ENCODE peak calls at places on chromosomes 4 and X, in ten cellular contexts. B, Z, S, E, D, P, N, H, V and A are unnamed samples.

GRCh38 chr4:126004936-126005335 is 690.2 kb downstream of the FAT4 start:
- DNase-seq in B (no peak), Z (no peak), S (no peak), E (no peak), D (no peak), P (no peak), N (no peak), H (no peak), V (no peak), A (no peak)

GRCh38 chr4:108181704-108182103 is 13.0 kb upstream of the LEF1 start:
- DNase-seq in B (no peak), Z (no peak), S (no peak), E (no peak), D (no peak), P (no peak), N (no peak), H (no peak), V (peak; percentile 13), A (no peak)

GRCh38 chr4:68021185-68021584 is 57.9 kb upstream of the TMPRSS11A start:
- DNase-seq in B (peak; percentile 51), Z (no peak), S (no peak), E (no peak), D (no peak), P (no peak), N (no peak), H (no peak), V (no peak), A (no peak)

GRCh38 chrX:40821780-40822179 is 86.4 kb upstream of the MED14 start:
- DNase-seq in B (no peak), Z (no peak), S (no peak), E (no peak), D (no peak), P (no peak), N (no peak), H (no peak), V (no peak), A (no peak)

GRCh38 chrX:12702509-12703091 is 88.6 kb upstream of the PRPS2 start:
- DNase-seq in B (peak; percentile 3), Z (no peak), S (no peak), E (no peak), D (no peak), P (no peak), N (no peak), H (peak; percentile 3), V (no peak), A (no peak)

GRCh38 chrX:151177141-151178027 is 1.0 kb downstream of the GPR50 start:
- DNase-seq in B (no peak), Z (no peak), S (no peak), E (no peak), D (no peak), P (no peak), N (no peak), H (peak; percentile 48), V (no peak), A (no peak)

GRCh38 chr4:73816814-73817213 is 19.7 kb upstream of the CXCL6 start:
- DNase-seq in B (no peak), Z (peak; percentile 8), S (no peak), E (no peak), D (no peak), P (no peak), N (no peak), H (no peak), V (no peak), A (no peak)

GRCh38 chrX:123860506-123860840 is 620 bp downstream of the XIAP start:
- DNase-seq in B (no peak), Z (no peak), S (peak; percentile 21), E (no peak), D (no peak), P (peak; percentile 18), N (peak; percentile 24), H (no peak), V (peak; percentile 45), A (no peak)

GRCh38 chrX:100994352-100995281 is 25.1 kb downstream of the ARL13A start:
- DNase-seq in B (peak; percentile 47), Z (no peak), S (no peak), E (no peak), D (no peak), P (no peak), N (peak; percentile 31), H (no peak), V (no peak), A (no peak)

GRCh38 chr4:3483471-3483921 is 20.4 kb downstream of the DOK7 start:
- DNase-seq in B (no peak), Z (no peak), S (no peak), E (no peak), D (peak; percentile 97), P (no peak), N (no peak), H (no peak), V (no peak), A (peak; percentile 80)

GRCh38 chr4:15901996-15902395 is 36.5 kb downstream of the FGFBP1 start:
- DNase-seq in B (no peak), Z (no peak), S (no peak), E (no peak), D (no peak), P (no peak), N (peak; percentile 17), H (no peak), V (no peak), A (no peak)

GRCh38 chrX:18828832-18829404 is 121.5 kb downstream of the PPEF1 start:
- DNase-seq in B (no peak), Z (no peak), S (no peak), E (no peak), D (no peak), P (no peak), N (no peak), H (no peak), V (no peak), A (no peak)

DNA sequence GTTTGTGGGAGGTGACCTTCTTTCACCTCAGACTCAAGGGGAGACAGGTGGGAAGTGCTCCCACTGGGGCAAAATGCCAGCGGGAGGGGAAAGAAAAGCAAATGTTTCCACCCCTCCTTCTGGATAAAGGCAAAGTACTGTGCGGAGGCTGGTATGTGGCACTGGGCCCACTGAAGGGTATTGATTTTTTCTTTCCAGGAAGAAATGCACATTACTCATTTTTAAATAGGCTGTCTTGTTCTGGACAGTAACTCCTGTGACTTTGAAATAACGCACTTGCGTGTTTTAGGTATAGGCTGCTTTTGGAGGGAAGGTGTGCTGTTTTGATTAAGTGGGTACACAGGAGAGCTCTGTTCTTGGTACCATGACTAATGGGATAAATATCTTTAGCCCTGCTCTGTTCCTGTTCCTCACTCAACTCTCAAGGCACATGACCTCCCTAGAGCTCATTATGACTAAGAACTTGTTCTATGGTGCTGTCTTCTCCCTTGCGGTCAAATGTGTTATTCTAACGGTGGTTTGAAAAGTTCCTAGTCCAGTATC is 40.7 kb upstream of the MBTPS2 start:
- DNase-seq in B (peak; percentile 84), Z (no peak), S (no peak), E (no peak), D (no peak), P (no peak), N (no peak), H (no peak), V (no peak), A (no peak)
- H3K4me3 ChIP-seq in B (no peak overlapping the region), Z (no peak overlapping the region), S (no peak overlapping the region), E (no peak overlapping the region), D (no peak overlapping the region), P (no peak overlapping the region), N (no peak overlapping the region), H (no peak overlapping the region), V (no peak overlapping the region), A (no peak overlapping the region)

GRCh38 chr4:121380448-121381147 is at the start of gene QRFPR:
- DNase-seq in B (no peak), Z (no peak), S (no peak), E (no peak), D (no peak), P (no peak), N (no peak), H (peak; percentile 29), V (no peak), A (peak; percentile 22)
- H3K4me3 ChIP-seq in B (no peak within 1 kb of the TSS), Z (peak within 1 kb of the TSS; percentile 6), S (no peak within 1 kb of the TSS), E (peak within 1 kb of the TSS; percentile 18), D (peak within 1 kb of the TSS; percentile 38), P (no peak within 1 kb of the TSS), N (no peak within 1 kb of the TSS), H (peak within 1 kb of the TSS; percentile 83), V (no peak within 1 kb of the TSS), A (peak within 1 kb of the TSS; percentile 49)

GRCh38 chr4:86034616-86035015 is 325.2 kb downstream of the MAPK10 start:
- DNase-seq in B (no peak), Z (no peak), S (no peak), E (no peak), D (no peak), P (no peak), N (no peak), H (no peak), V (no peak), A (no peak)

GRCh38 chr4:86032476-86033022 is 327.3 kb downstream of the MAPK10 start:
- DNase-seq in B (no peak), Z (peak; percentile 95), S (no peak), E (no peak), D (no peak), P (no peak), N (peak; percentile 32), H (no peak), V (no peak), A (no peak)

GRCh38 chr4:86031927-86032326 is 327.9 kb downstream of the MAPK10 start:
- DNase-seq in B (no peak), Z (no peak), S (no peak), E (no peak), D (no peak), P (no peak), N (no peak), H (no peak), V (no peak), A (no peak)

GRCh38 chr4:86035688-86036087 is 324.2 kb downstream of the MAPK10 start:
- DNase-seq in B (no peak), Z (no peak), S (no peak), E (no peak), D (no peak), P (no peak), N (no peak), H (no peak), V (no peak), A (no peak)

GRCh38 chr4:86033171-86033570 is 326.7 kb downstream of the MAPK10 start:
- DNase-seq in B (no peak), Z (peak; percentile 74), S (no peak), E (peak; percentile 48), D (peak; percentile 78), P (no peak), N (peak; percentile 3), H (no peak), V (no peak), A (peak; percentile 25)
- H3K4me3 ChIP-seq in B (no peak overlapping the region), Z (no peak overlapping the region), S (no peak overlapping the region), E (no peak overlapping the region), D (peak overlapping the region; percentile 24), P (no peak overlapping the region), N (no peak overlapping the region), H (no peak overlapping the region), V (no peak overlapping the region), A (no peak overlapping the region)

DNA sequence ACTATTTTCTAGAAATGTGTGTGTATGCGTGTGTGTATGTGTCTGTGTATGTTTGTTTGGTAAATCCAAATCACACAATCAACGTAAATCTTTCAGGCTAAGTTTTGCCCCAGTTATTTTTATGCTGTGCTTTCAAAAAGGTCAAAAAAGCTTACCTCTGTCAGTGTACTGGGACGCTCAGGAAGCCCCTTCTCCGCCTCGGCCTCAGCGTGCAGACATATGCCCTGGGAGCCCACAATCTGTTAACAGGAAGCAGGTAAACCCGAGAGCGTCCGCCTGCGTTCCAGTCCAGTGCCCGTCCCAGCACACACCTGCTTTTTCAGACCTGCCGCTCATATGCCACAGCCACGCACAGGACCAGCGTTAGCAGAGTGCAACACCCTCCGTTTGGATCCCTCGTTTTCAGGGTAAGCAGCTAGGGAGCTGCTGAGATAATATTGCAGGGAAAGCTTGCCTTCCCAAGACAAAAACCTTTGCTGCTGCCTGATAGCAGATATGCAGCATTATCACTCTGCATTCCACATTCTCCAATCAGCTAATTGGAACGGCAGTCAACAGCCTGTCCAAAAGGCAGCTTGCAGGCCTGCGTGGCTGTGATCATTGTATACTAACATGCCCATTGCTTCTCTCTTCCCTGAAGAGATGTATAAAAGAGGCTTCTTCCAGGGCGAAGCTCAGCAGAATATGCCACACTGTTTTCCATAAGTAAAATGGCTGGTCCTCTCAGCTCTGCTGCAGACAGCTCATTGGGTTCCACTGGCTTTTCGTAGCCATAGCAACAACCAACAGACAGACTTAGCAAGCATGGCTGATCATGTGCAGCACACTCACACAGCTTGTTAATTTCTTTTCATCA is at the start of gene SORBS2:
- DNase-seq in B (no peak), Z (no peak), S (no peak), E (peak; percentile 59), D (no peak), P (no peak), N (no peak), H (no peak), V (no peak), A (peak; percentile 18)
- H3K4me3 ChIP-seq in B (no peak within 1 kb of the TSS), Z (no peak within 1 kb of the TSS), S (no peak within 1 kb of the TSS), E (peak within 1 kb of the TSS; percentile 48), D (peak within 1 kb of the TSS; percentile 54), P (no peak within 1 kb of the TSS), N (no peak within 1 kb of the TSS), H (peak within 1 kb of the TSS; percentile 59), V (no peak within 1 kb of the TSS), A (peak within 1 kb of the TSS; percentile 49)